ENCODE peak calls at places on chromosome 5, in five cellular contexts. One of them, this sample, is unnamed. For H3K4me1, the result is how much of the 10 kb centered on the place peaks cover.

GRCh38 chr5:96067902-96068614 is 106.4 kb upstream of the ELL2 start:
- DNase-seq in adrenal gland: peak
- DNase-seq in IMR-90: peak
- DNase-seq in mesendoderm: peak
- DNase-seq in MM.1S: no peak
- DNase-seq in this sample: no peak

GRCh38 chr5:153425914-153426313 is 64.6 kb upstream of the GRIA1 start:
- DNase-seq in adrenal gland: no peak
- DNase-seq in IMR-90: no peak
- DNase-seq in mesendoderm: peak
- DNase-seq in MM.1S: no peak
- DNase-seq in this sample: peak

GRCh38 chr5:10704949-10705621 is 55.9 kb downstream of the DAP start:
- DNase-seq in adrenal gland: no peak
- DNase-seq in IMR-90: peak
- DNase-seq in mesendoderm: peak
- DNase-seq in MM.1S: no peak
- DNase-seq in this sample: no peak

GRCh38 chr5:3564827-3565560 is 30.6 kb upstream of the IRX1 start:
- DNase-seq in adrenal gland: no peak
- DNase-seq in IMR-90: no peak
- DNase-seq in mesendoderm: no peak
- DNase-seq in MM.1S: no peak
- DNase-seq in this sample: no peak

GRCh38 chr5:30376848-30377247 is 816.6 kb upstream of the CDH6 start:
- DNase-seq in adrenal gland: no peak
- DNase-seq in IMR-90: no peak
- DNase-seq in mesendoderm: no peak
- DNase-seq in MM.1S: no peak
- DNase-seq in this sample: no peak

GRCh38 chr5:67799732-67800234 is 415.8 kb upstream of the PIK3R1 start:
- DNase-seq in adrenal gland: peak
- DNase-seq in IMR-90: no peak
- DNase-seq in mesendoderm: peak
- DNase-seq in MM.1S: no peak
- DNase-seq in this sample: no peak

GRCh38 chr5:125059255-125060050 is 313.0 kb upstream of the ZNF608 start:
- DNase-seq in adrenal gland: no peak
- DNase-seq in IMR-90: peak
- DNase-seq in mesendoderm: peak
- DNase-seq in MM.1S: no peak
- DNase-seq in this sample: no peak

GRCh38 chr5:119207105-119207504 is 136.2 kb downstream of the DMXL1 start:
- DNase-seq in adrenal gland: no peak
- DNase-seq in IMR-90: no peak
- DNase-seq in mesendoderm: no peak
- DNase-seq in MM.1S: no peak
- DNase-seq in this sample: no peak

GRCh38 chr5:4480528-4481404 is 659.4 kb upstream of the ADAMTS16 start:
- DNase-seq in adrenal gland: no peak
- DNase-seq in IMR-90: no peak
- DNase-seq in mesendoderm: no peak
- DNase-seq in MM.1S: no peak
- DNase-seq in this sample: no peak

GRCh38 chr5:38011641-38012188 is 171.9 kb upstream of the GDNF start:
- DNase-seq in adrenal gland: no peak
- DNase-seq in IMR-90: no peak
- DNase-seq in mesendoderm: no peak
- DNase-seq in MM.1S: no peak
- DNase-seq in this sample: no peak

GRCh38 chr5:125604104-125604503 is 819.1 kb upstream of the GRAMD2B start:
- DNase-seq in adrenal gland: no peak
- DNase-seq in IMR-90: peak
- DNase-seq in mesendoderm: no peak
- DNase-seq in MM.1S: no peak
- DNase-seq in this sample: no peak

GRCh38 chr5:103111458-103111857 is 8.5 kb downstream of the GIN1 start:
- DNase-seq in adrenal gland: no peak
- DNase-seq in IMR-90: no peak
- DNase-seq in mesendoderm: no peak
- DNase-seq in MM.1S: no peak
- DNase-seq in this sample: peak

GRCh38 chr5:133945561-133945960 is 22.9 kb downstream of the C5orf15 start:
- DNase-seq in adrenal gland: no peak
- DNase-seq in IMR-90: peak
- DNase-seq in mesendoderm: no peak
- DNase-seq in MM.1S: no peak
- DNase-seq in this sample: no peak

GRCh38 chr5:80231243-80231642 is 24.6 kb downstream of the SERINC5 start:
- DNase-seq in adrenal gland: no peak
- DNase-seq in IMR-90: peak
- DNase-seq in mesendoderm: no peak
- DNase-seq in MM.1S: no peak
- DNase-seq in this sample: no peak

GRCh38 chr5:82259172-82259800 is 18.9 kb downstream of the RPS23 start:
- DNase-seq in adrenal gland: no peak
- DNase-seq in IMR-90: peak
- DNase-seq in mesendoderm: peak
- DNase-seq in MM.1S: peak
- DNase-seq in this sample: peak

GRCh38 chr5:172114875-172115422 is 73.1 kb downstream of the STK10 start:
- DNase-seq in adrenal gland: no peak
- DNase-seq in IMR-90: no peak
- DNase-seq in mesendoderm: no peak
- DNase-seq in MM.1S: no peak
- DNase-seq in this sample: peak

GRCh38 chr5:64671678-64672077 is 18.6 kb upstream of the SHISAL2B start:
- DNase-seq in adrenal gland: no peak
- DNase-seq in IMR-90: no peak
- DNase-seq in mesendoderm: no peak
- DNase-seq in MM.1S: no peak
- DNase-seq in this sample: no peak

GRCh38 chr5:114101153-114101552 is 260.7 kb upstream of the KCNN2 start:
- DNase-seq in adrenal gland: peak
- DNase-seq in IMR-90: peak
- DNase-seq in mesendoderm: peak
- DNase-seq in MM.1S: peak
- DNase-seq in this sample: peak

GRCh38 chr5:127562252-127562651 is 44.8 kb downstream of the PRRC1 start:
- DNase-seq in adrenal gland: no peak
- DNase-seq in IMR-90: no peak
- DNase-seq in mesendoderm: peak
- DNase-seq in MM.1S: no peak
- DNase-seq in this sample: peak

GRCh38 chr5:9239626-9240025 is 306.2 kb downstream of the SEMA5A start:
- DNase-seq in adrenal gland: no peak
- DNase-seq in IMR-90: peak
- DNase-seq in mesendoderm: no peak
- DNase-seq in MM.1S: no peak
- DNase-seq in this sample: no peak

GRCh38 chr5:115194671-115195070 is 25.0 kb upstream of the TRIM36 start:
- DNase-seq in adrenal gland: no peak
- DNase-seq in IMR-90: no peak
- DNase-seq in mesendoderm: no peak
- DNase-seq in MM.1S: no peak
- DNase-seq in this sample: no peak

GRCh38 chr5:59637878-59638580 is 255.5 kb downstream of the PDE4D start:
- DNase-seq in adrenal gland: no peak
- DNase-seq in IMR-90: no peak
- DNase-seq in mesendoderm: no peak
- DNase-seq in MM.1S: no peak
- DNase-seq in this sample: no peak

GRCh38 chr5:75907651-75908050 is 175.5 kb upstream of the SV2C start:
- DNase-seq in adrenal gland: no peak
- DNase-seq in IMR-90: no peak
- DNase-seq in mesendoderm: no peak
- DNase-seq in MM.1S: no peak
- DNase-seq in this sample: no peak

GRCh38 chr5:149666212-149666852 is 63.8 kb upstream of the PPARGC1B start:
- DNase-seq in adrenal gland: peak
- DNase-seq in IMR-90: peak
- DNase-seq in mesendoderm: no peak
- DNase-seq in MM.1S: no peak
- DNase-seq in this sample: no peak

GRCh38 chr5:88883566-88884434 is 816 bp upstream of the MEF2C start:
- DNase-seq in adrenal gland: peak
- DNase-seq in IMR-90: peak
- DNase-seq in mesendoderm: peak
- DNase-seq in MM.1S: peak
- DNase-seq in this sample: peak

GRCh38 chr5:112316006-112316405 is 103.1 kb downstream of the EPB41L4A start:
- DNase-seq in adrenal gland: no peak
- DNase-seq in IMR-90: no peak
- DNase-seq in mesendoderm: no peak
- DNase-seq in MM.1S: no peak
- DNase-seq in this sample: no peak

GRCh38 chr5:132459031-132459982 is 31.3 kb downstream of the IRF1 start:
- DNase-seq in adrenal gland: no peak
- DNase-seq in IMR-90: peak
- DNase-seq in mesendoderm: no peak
- DNase-seq in MM.1S: no peak
- DNase-seq in this sample: no peak

GRCh38 chr5:10699281-10699874 is 61.7 kb downstream of the DAP start:
- DNase-seq in adrenal gland: no peak
- DNase-seq in IMR-90: peak
- DNase-seq in mesendoderm: peak
- DNase-seq in MM.1S: no peak
- DNase-seq in this sample: peak

GRCh38 chr5:93967923-93968322 is 226.5 kb upstream of the POU5F2 start:
- DNase-seq in adrenal gland: no peak
- DNase-seq in IMR-90: no peak
- DNase-seq in mesendoderm: peak
- DNase-seq in MM.1S: no peak
- DNase-seq in this sample: no peak

GRCh38 chr5:56155992-56156584 is 77.0 kb downstream of the ANKRD55 start:
- DNase-seq in adrenal gland: no peak
- DNase-seq in IMR-90: no peak
- DNase-seq in mesendoderm: no peak
- DNase-seq in MM.1S: peak
- DNase-seq in this sample: no peak

GRCh38 chr5:123610209-123610608 is 98.2 kb downstream of the CSNK1G3 start:
- DNase-seq in adrenal gland: no peak
- DNase-seq in IMR-90: peak
- DNase-seq in mesendoderm: no peak
- DNase-seq in MM.1S: no peak
- DNase-seq in this sample: no peak

GRCh38 chr5:123610665-123611406 is 98.9 kb downstream of the CSNK1G3 start:
- DNase-seq in adrenal gland: no peak
- DNase-seq in IMR-90: peak
- DNase-seq in mesendoderm: peak
- DNase-seq in MM.1S: peak
- DNase-seq in this sample: peak

GRCh38 chr5:123605822-123606221 is 93.8 kb downstream of the CSNK1G3 start:
- DNase-seq in adrenal gland: no peak
- DNase-seq in IMR-90: no peak
- DNase-seq in mesendoderm: no peak
- DNase-seq in MM.1S: no peak
- DNase-seq in this sample: no peak

GRCh38 chr5:123611407-123611709 is 99.4 kb downstream of the CSNK1G3 start:
- DNase-seq in adrenal gland: no peak
- DNase-seq in IMR-90: no peak
- DNase-seq in mesendoderm: no peak
- DNase-seq in MM.1S: no peak
- DNase-seq in this sample: no peak
- H3K4me1 ChIP-seq in adrenal gland: under half
- H3K4me1 ChIP-seq in IMR-90: under half
- H3K4me1 ChIP-seq in mesendoderm: under half
- H3K4me1 ChIP-seq in MM.1S: under half
- H3K4me1 ChIP-seq in this sample: under half

GRCh38 chr5:181173027-181173419 is 25.6 kb downstream of the OR2V2 start:
- DNase-seq in adrenal gland: no peak
- DNase-seq in IMR-90: no peak
- DNase-seq in mesendoderm: no peak
- DNase-seq in MM.1S: peak
- DNase-seq in this sample: peak

GRCh38 chr5:181173420-181174342 is 26.3 kb downstream of the OR2V2 start:
- DNase-seq in adrenal gland: no peak
- DNase-seq in IMR-90: peak
- DNase-seq in mesendoderm: peak
- DNase-seq in MM.1S: peak
- DNase-seq in this sample: peak

GRCh38 chr5:181170996-181171395 is 23.6 kb downstream of the OR2V2 start:
- DNase-seq in adrenal gland: no peak
- DNase-seq in IMR-90: peak
- DNase-seq in mesendoderm: no peak
- DNase-seq in MM.1S: no peak
- DNase-seq in this sample: no peak

GRCh38 chr5:181170237-181170830 is 22.9 kb downstream of the OR2V2 start:
- DNase-seq in adrenal gland: no peak
- DNase-seq in IMR-90: no peak
- DNase-seq in mesendoderm: no peak
- DNase-seq in MM.1S: no peak
- DNase-seq in this sample: no peak

GRCh38 chr5:181171782-181172181 is 24.4 kb downstream of the OR2V2 start:
- DNase-seq in adrenal gland: no peak
- DNase-seq in IMR-90: no peak
- DNase-seq in mesendoderm: no peak
- DNase-seq in MM.1S: no peak
- DNase-seq in this sample: peak
- H3K4me1 ChIP-seq in adrenal gland: under half
- H3K4me1 ChIP-seq in IMR-90: under half
- H3K4me1 ChIP-seq in mesendoderm: under half
- H3K4me1 ChIP-seq in MM.1S: under half
- H3K4me1 ChIP-seq in this sample: half or more

GRCh38 chr5:173718469-173718868 is 102.0 kb upstream of the BOD1 start:
- DNase-seq in adrenal gland: no peak
- DNase-seq in IMR-90: no peak
- DNase-seq in mesendoderm: no peak
- DNase-seq in MM.1S: no peak
- DNase-seq in this sample: no peak
- H3K4me1 ChIP-seq in adrenal gland: under half
- H3K4me1 ChIP-seq in IMR-90: under half
- H3K4me1 ChIP-seq in mesendoderm: under half
- H3K4me1 ChIP-seq in MM.1S: under half
- H3K4me1 ChIP-seq in this sample: half or more

GRCh38 chr5:73178265-73178664 is 5.3 kb downstream of the TMEM174 start:
- DNase-seq in adrenal gland: no peak
- DNase-seq in IMR-90: no peak
- DNase-seq in mesendoderm: no peak
- DNase-seq in MM.1S: no peak
- DNase-seq in this sample: no peak
- H3K4me1 ChIP-seq in adrenal gland: under half
- H3K4me1 ChIP-seq in IMR-90: under half
- H3K4me1 ChIP-seq in mesendoderm: under half
- H3K4me1 ChIP-seq in MM.1S: under half
- H3K4me1 ChIP-seq in this sample: under half